ENCODE peak calls at places on chromosomes 2 and 18, in seven cellular contexts. One of them, this sample, is unnamed.

GRCh38 chr18:67199993-67200617 is 316.4 kb downstream of the DSEL start:
- DNase-seq in activated naive CD4-positive, alpha-beta T cell treated with anti-CD3 and anti-CD28 coated beads for 36 hours: no peak
- DNase-seq in occipital lobe: no peak
- DNase-seq in amniotic epithelial cell: peak
- DNase-seq in OCI-LY7: peak
- DNase-seq in activated T-helper 1 cell treated with anti-CD3 and anti-CD28 coated beads, Interleukin-2, amount 50 U/mL, for 16 hours: no peak
- DNase-seq in AG08396: peak
- DNase-seq in this sample: peak

GRCh38 chr18:2573408-2573807 is 2.1 kb downstream of the NDC80 start:
- DNase-seq in OCI-LY7: no peak
- DNase-seq in activated naive CD4-positive, alpha-beta T cell treated with anti-CD3 and anti-CD28 coated beads for 36 hours: no peak
- DNase-seq in AG08396: no peak
- DNase-seq in activated T-helper 1 cell treated with anti-CD3 and anti-CD28 coated beads, Interleukin-2, amount 50 U/mL, for 16 hours: no peak
- DNase-seq in occipital lobe: no peak
- DNase-seq in amniotic epithelial cell: peak
- DNase-seq in this sample: no peak

GRCh38 chr2:38581193-38582147 is 21.3 kb downstream of the HNRNPLL start:
- DNase-seq in OCI-LY7: peak
- DNase-seq in occipital lobe: no peak
- DNase-seq in activated naive CD4-positive, alpha-beta T cell treated with anti-CD3 and anti-CD28 coated beads for 36 hours: peak
- DNase-seq in amniotic epithelial cell: peak
- DNase-seq in AG08396: peak
- DNase-seq in activated T-helper 1 cell treated with anti-CD3 and anti-CD28 coated beads, Interleukin-2, amount 50 U/mL, for 16 hours: no peak
- DNase-seq in this sample: no peak

GRCh38 chr2:187519419-187520120 is 34.7 kb downstream of the TFPI start:
- DNase-seq in activated T-helper 1 cell treated with anti-CD3 and anti-CD28 coated beads, Interleukin-2, amount 50 U/mL, for 16 hours: no peak
- DNase-seq in amniotic epithelial cell: no peak
- DNase-seq in AG08396: no peak
- DNase-seq in activated naive CD4-positive, alpha-beta T cell treated with anti-CD3 and anti-CD28 coated beads for 36 hours: no peak
- DNase-seq in occipital lobe: no peak
- DNase-seq in OCI-LY7: no peak
- DNase-seq in this sample: no peak

GRCh38 chr2:8489751-8490150 is 192.1 kb upstream of the ID2 start:
- DNase-seq in AG08396: no peak
- DNase-seq in activated T-helper 1 cell treated with anti-CD3 and anti-CD28 coated beads, Interleukin-2, amount 50 U/mL, for 16 hours: no peak
- DNase-seq in activated naive CD4-positive, alpha-beta T cell treated with anti-CD3 and anti-CD28 coated beads for 36 hours: no peak
- DNase-seq in OCI-LY7: no peak
- DNase-seq in amniotic epithelial cell: no peak
- DNase-seq in occipital lobe: no peak
- DNase-seq in this sample: no peak

GRCh38 chr2:54348672-54349071 is 92.6 kb upstream of the TSPYL6 start:
- DNase-seq in activated naive CD4-positive, alpha-beta T cell treated with anti-CD3 and anti-CD28 coated beads for 36 hours: no peak
- DNase-seq in activated T-helper 1 cell treated with anti-CD3 and anti-CD28 coated beads, Interleukin-2, amount 50 U/mL, for 16 hours: no peak
- DNase-seq in OCI-LY7: no peak
- DNase-seq in occipital lobe: no peak
- DNase-seq in amniotic epithelial cell: peak
- DNase-seq in AG08396: no peak
- DNase-seq in this sample: no peak

GRCh38 chr18:42533010-42533409 is 578.0 kb downstream of the PIK3C3 start:
- DNase-seq in occipital lobe: no peak
- DNase-seq in AG08396: no peak
- DNase-seq in activated T-helper 1 cell treated with anti-CD3 and anti-CD28 coated beads, Interleukin-2, amount 50 U/mL, for 16 hours: no peak
- DNase-seq in amniotic epithelial cell: no peak
- DNase-seq in OCI-LY7: no peak
- DNase-seq in activated naive CD4-positive, alpha-beta T cell treated with anti-CD3 and anti-CD28 coated beads for 36 hours: no peak
- DNase-seq in this sample: no peak

GRCh38 chr2:64888591-64889309 is 100.4 kb upstream of the SLC1A4 start:
- DNase-seq in activated naive CD4-positive, alpha-beta T cell treated with anti-CD3 and anti-CD28 coated beads for 36 hours: no peak
- DNase-seq in amniotic epithelial cell: peak
- DNase-seq in occipital lobe: no peak
- DNase-seq in activated T-helper 1 cell treated with anti-CD3 and anti-CD28 coated beads, Interleukin-2, amount 50 U/mL, for 16 hours: no peak
- DNase-seq in OCI-LY7: no peak
- DNase-seq in AG08396: peak
- DNase-seq in this sample: peak

GRCh38 chr2:28539095-28539494 is 43.2 kb downstream of the PLB1 start:
- DNase-seq in OCI-LY7: peak
- DNase-seq in occipital lobe: peak
- DNase-seq in AG08396: no peak
- DNase-seq in activated T-helper 1 cell treated with anti-CD3 and anti-CD28 coated beads, Interleukin-2, amount 50 U/mL, for 16 hours: no peak
- DNase-seq in activated naive CD4-positive, alpha-beta T cell treated with anti-CD3 and anti-CD28 coated beads for 36 hours: no peak
- DNase-seq in amniotic epithelial cell: no peak
- DNase-seq in this sample: no peak

GRCh38 chr2:241771286-241772062 is 5.1 kb upstream of the GAL3ST2 start:
- DNase-seq in amniotic epithelial cell: peak
- DNase-seq in activated T-helper 1 cell treated with anti-CD3 and anti-CD28 coated beads, Interleukin-2, amount 50 U/mL, for 16 hours: no peak
- DNase-seq in AG08396: peak
- DNase-seq in activated naive CD4-positive, alpha-beta T cell treated with anti-CD3 and anti-CD28 coated beads for 36 hours: no peak
- DNase-seq in occipital lobe: no peak
- DNase-seq in OCI-LY7: no peak
- DNase-seq in this sample: no peak

GRCh38 chr2:228917195-228917594 is 353.9 kb downstream of the PID1 start:
- DNase-seq in amniotic epithelial cell: peak
- DNase-seq in OCI-LY7: no peak
- DNase-seq in activated naive CD4-positive, alpha-beta T cell treated with anti-CD3 and anti-CD28 coated beads for 36 hours: no peak
- DNase-seq in occipital lobe: no peak
- DNase-seq in AG08396: peak
- DNase-seq in activated T-helper 1 cell treated with anti-CD3 and anti-CD28 coated beads, Interleukin-2, amount 50 U/mL, for 16 hours: no peak
- DNase-seq in this sample: peak

GRCh38 chr2:137659616-137660015 is 304.7 kb upstream of the HNMT start:
- DNase-seq in AG08396: no peak
- DNase-seq in occipital lobe: peak
- DNase-seq in activated naive CD4-positive, alpha-beta T cell treated with anti-CD3 and anti-CD28 coated beads for 36 hours: no peak
- DNase-seq in amniotic epithelial cell: no peak
- DNase-seq in activated T-helper 1 cell treated with anti-CD3 and anti-CD28 coated beads, Interleukin-2, amount 50 U/mL, for 16 hours: no peak
- DNase-seq in OCI-LY7: no peak
- DNase-seq in this sample: peak

GRCh38 chr2:225670111-225670974 is 270.8 kb downstream of the NYAP2 start:
- DNase-seq in occipital lobe: no peak
- DNase-seq in OCI-LY7: peak
- DNase-seq in activated naive CD4-positive, alpha-beta T cell treated with anti-CD3 and anti-CD28 coated beads for 36 hours: no peak
- DNase-seq in amniotic epithelial cell: peak
- DNase-seq in activated T-helper 1 cell treated with anti-CD3 and anti-CD28 coated beads, Interleukin-2, amount 50 U/mL, for 16 hours: no peak
- DNase-seq in AG08396: peak
- DNase-seq in this sample: no peak

GRCh38 chr2:32008811-32009478 is 1.9 kb downstream of the MEMO1 start:
- DNase-seq in amniotic epithelial cell: peak
- DNase-seq in activated naive CD4-positive, alpha-beta T cell treated with anti-CD3 and anti-CD28 coated beads for 36 hours: peak
- DNase-seq in OCI-LY7: peak
- DNase-seq in occipital lobe: no peak
- DNase-seq in AG08396: peak
- DNase-seq in activated T-helper 1 cell treated with anti-CD3 and anti-CD28 coated beads, Interleukin-2, amount 50 U/mL, for 16 hours: no peak
- DNase-seq in this sample: peak

GRCh38 chr2:118177318-118177717 is 89.0 kb downstream of the INSIG2 start:
- DNase-seq in occipital lobe: no peak
- DNase-seq in OCI-LY7: no peak
- DNase-seq in activated T-helper 1 cell treated with anti-CD3 and anti-CD28 coated beads, Interleukin-2, amount 50 U/mL, for 16 hours: no peak
- DNase-seq in activated naive CD4-positive, alpha-beta T cell treated with anti-CD3 and anti-CD28 coated beads for 36 hours: peak
- DNase-seq in amniotic epithelial cell: no peak
- DNase-seq in AG08396: no peak
- DNase-seq in this sample: no peak

GRCh38 chr2:231012471-231012870 is 16.6 kb downstream of the SPATA3 start:
- DNase-seq in amniotic epithelial cell: no peak
- DNase-seq in OCI-LY7: no peak
- DNase-seq in activated naive CD4-positive, alpha-beta T cell treated with anti-CD3 and anti-CD28 coated beads for 36 hours: no peak
- DNase-seq in occipital lobe: no peak
- DNase-seq in AG08396: no peak
- DNase-seq in activated T-helper 1 cell treated with anti-CD3 and anti-CD28 coated beads, Interleukin-2, amount 50 U/mL, for 16 hours: no peak
- DNase-seq in this sample: no peak

GRCh38 chr2:166632616-166633015 is 138.6 kb upstream of the SCN7A start:
- DNase-seq in occipital lobe: no peak
- DNase-seq in amniotic epithelial cell: peak
- DNase-seq in activated naive CD4-positive, alpha-beta T cell treated with anti-CD3 and anti-CD28 coated beads for 36 hours: no peak
- DNase-seq in OCI-LY7: no peak
- DNase-seq in activated T-helper 1 cell treated with anti-CD3 and anti-CD28 coated beads, Interleukin-2, amount 50 U/mL, for 16 hours: no peak
- DNase-seq in AG08396: peak
- DNase-seq in this sample: peak

GRCh38 chr18:48605408-48605845 is 66.6 kb downstream of the CTIF start:
- DNase-seq in activated naive CD4-positive, alpha-beta T cell treated with anti-CD3 and anti-CD28 coated beads for 36 hours: no peak
- DNase-seq in AG08396: no peak
- DNase-seq in OCI-LY7: peak
- DNase-seq in occipital lobe: no peak
- DNase-seq in activated T-helper 1 cell treated with anti-CD3 and anti-CD28 coated beads, Interleukin-2, amount 50 U/mL, for 16 hours: no peak
- DNase-seq in amniotic epithelial cell: peak
- DNase-seq in this sample: no peak

GRCh38 chr2:160271166-160272086 is 71.4 kb upstream of the ITGB6 start:
- DNase-seq in OCI-LY7: no peak
- DNase-seq in activated naive CD4-positive, alpha-beta T cell treated with anti-CD3 and anti-CD28 coated beads for 36 hours: no peak
- DNase-seq in occipital lobe: no peak
- DNase-seq in AG08396: peak
- DNase-seq in amniotic epithelial cell: peak
- DNase-seq in activated T-helper 1 cell treated with anti-CD3 and anti-CD28 coated beads, Interleukin-2, amount 50 U/mL, for 16 hours: no peak
- DNase-seq in this sample: peak

GRCh38 chr2:31413025-31413424 is 1.5 kb downstream of the XDH start:
- DNase-seq in activated naive CD4-positive, alpha-beta T cell treated with anti-CD3 and anti-CD28 coated beads for 36 hours: no peak
- DNase-seq in OCI-LY7: no peak
- DNase-seq in amniotic epithelial cell: peak
- DNase-seq in AG08396: no peak
- DNase-seq in occipital lobe: no peak
- DNase-seq in activated T-helper 1 cell treated with anti-CD3 and anti-CD28 coated beads, Interleukin-2, amount 50 U/mL, for 16 hours: no peak
- DNase-seq in this sample: no peak

GRCh38 chr18:68826111-68826510 is 28.2 kb downstream of the CCDC102B start:
- DNase-seq in AG08396: peak
- DNase-seq in activated naive CD4-positive, alpha-beta T cell treated with anti-CD3 and anti-CD28 coated beads for 36 hours: no peak
- DNase-seq in OCI-LY7: no peak
- DNase-seq in amniotic epithelial cell: no peak
- DNase-seq in occipital lobe: no peak
- DNase-seq in activated T-helper 1 cell treated with anti-CD3 and anti-CD28 coated beads, Interleukin-2, amount 50 U/mL, for 16 hours: no peak
- DNase-seq in this sample: no peak

GRCh38 chr2:86675611-86676015 is 44.5 kb upstream of the RMND5A start:
- DNase-seq in occipital lobe: no peak
- DNase-seq in activated T-helper 1 cell treated with anti-CD3 and anti-CD28 coated beads, Interleukin-2, amount 50 U/mL, for 16 hours: no peak
- DNase-seq in activated naive CD4-positive, alpha-beta T cell treated with anti-CD3 and anti-CD28 coated beads for 36 hours: no peak
- DNase-seq in amniotic epithelial cell: no peak
- DNase-seq in AG08396: no peak
- DNase-seq in OCI-LY7: peak
- DNase-seq in this sample: no peak

GRCh38 chr2:236853558-236853957 is 232.1 kb upstream of the COPS8 start:
- DNase-seq in activated T-helper 1 cell treated with anti-CD3 and anti-CD28 coated beads, Interleukin-2, amount 50 U/mL, for 16 hours: no peak
- DNase-seq in AG08396: no peak
- DNase-seq in amniotic epithelial cell: no peak
- DNase-seq in occipital lobe: no peak
- DNase-seq in OCI-LY7: no peak
- DNase-seq in activated naive CD4-positive, alpha-beta T cell treated with anti-CD3 and anti-CD28 coated beads for 36 hours: no peak
- DNase-seq in this sample: no peak

GRCh38 chr2:240595381-240596079 is 9.0 kb downstream of the CAPN10 start:
- DNase-seq in AG08396: peak
- DNase-seq in activated naive CD4-positive, alpha-beta T cell treated with anti-CD3 and anti-CD28 coated beads for 36 hours: peak
- DNase-seq in amniotic epithelial cell: no peak
- DNase-seq in OCI-LY7: peak
- DNase-seq in occipital lobe: no peak
- DNase-seq in activated T-helper 1 cell treated with anti-CD3 and anti-CD28 coated beads, Interleukin-2, amount 50 U/mL, for 16 hours: no peak
- DNase-seq in this sample: peak

GRCh38 chr2:207530160-207531023 is 630 bp downstream of the CREB1 start:
- DNase-seq in activated naive CD4-positive, alpha-beta T cell treated with anti-CD3 and anti-CD28 coated beads for 36 hours: peak
- DNase-seq in AG08396: no peak
- DNase-seq in occipital lobe: peak
- DNase-seq in OCI-LY7: peak
- DNase-seq in activated T-helper 1 cell treated with anti-CD3 and anti-CD28 coated beads, Interleukin-2, amount 50 U/mL, for 16 hours: peak
- DNase-seq in amniotic epithelial cell: peak
- DNase-seq in this sample: peak

GRCh38 chr2:202643012-202643858 is 8.5 kb downstream of the FAM117B start:
- DNase-seq in amniotic epithelial cell: peak
- DNase-seq in OCI-LY7: peak
- DNase-seq in AG08396: no peak
- DNase-seq in occipital lobe: no peak
- DNase-seq in activated naive CD4-positive, alpha-beta T cell treated with anti-CD3 and anti-CD28 coated beads for 36 hours: no peak
- DNase-seq in activated T-helper 1 cell treated with anti-CD3 and anti-CD28 coated beads, Interleukin-2, amount 50 U/mL, for 16 hours: no peak
- DNase-seq in this sample: no peak

GRCh38 chr2:179768765-179769164 is 92.6 kb downstream of the ZNF385B start:
- DNase-seq in occipital lobe: peak
- DNase-seq in OCI-LY7: no peak
- DNase-seq in amniotic epithelial cell: peak
- DNase-seq in activated naive CD4-positive, alpha-beta T cell treated with anti-CD3 and anti-CD28 coated beads for 36 hours: no peak
- DNase-seq in AG08396: no peak
- DNase-seq in activated T-helper 1 cell treated with anti-CD3 and anti-CD28 coated beads, Interleukin-2, amount 50 U/mL, for 16 hours: no peak
- DNase-seq in this sample: no peak

GRCh38 chr18:68267583-68267982 is 447.3 kb downstream of the TMX3 start:
- DNase-seq in activated naive CD4-positive, alpha-beta T cell treated with anti-CD3 and anti-CD28 coated beads for 36 hours: no peak
- DNase-seq in amniotic epithelial cell: peak
- DNase-seq in occipital lobe: no peak
- DNase-seq in activated T-helper 1 cell treated with anti-CD3 and anti-CD28 coated beads, Interleukin-2, amount 50 U/mL, for 16 hours: no peak
- DNase-seq in OCI-LY7: no peak
- DNase-seq in AG08396: peak
- DNase-seq in this sample: peak

GRCh38 chr2:144132357-144132756 is 387.6 kb downstream of the ZEB2 start:
- DNase-seq in OCI-LY7: no peak
- DNase-seq in activated naive CD4-positive, alpha-beta T cell treated with anti-CD3 and anti-CD28 coated beads for 36 hours: no peak
- DNase-seq in activated T-helper 1 cell treated with anti-CD3 and anti-CD28 coated beads, Interleukin-2, amount 50 U/mL, for 16 hours: no peak
- DNase-seq in amniotic epithelial cell: no peak
- DNase-seq in AG08396: peak
- DNase-seq in occipital lobe: no peak
- DNase-seq in this sample: no peak

GRCh38 chr2:231821908-231822307 is 35.7 kb downstream of the COPS7B start:
- DNase-seq in occipital lobe: no peak
- DNase-seq in amniotic epithelial cell: no peak
- DNase-seq in activated T-helper 1 cell treated with anti-CD3 and anti-CD28 coated beads, Interleukin-2, amount 50 U/mL, for 16 hours: no peak
- DNase-seq in AG08396: no peak
- DNase-seq in activated naive CD4-positive, alpha-beta T cell treated with anti-CD3 and anti-CD28 coated beads for 36 hours: no peak
- DNase-seq in OCI-LY7: no peak
- DNase-seq in this sample: no peak

GRCh38 chr2:120933693-120934092 is 198.0 kb downstream of the GLI2 start:
- DNase-seq in OCI-LY7: no peak
- DNase-seq in AG08396: no peak
- DNase-seq in amniotic epithelial cell: no peak
- DNase-seq in activated T-helper 1 cell treated with anti-CD3 and anti-CD28 coated beads, Interleukin-2, amount 50 U/mL, for 16 hours: no peak
- DNase-seq in activated naive CD4-positive, alpha-beta T cell treated with anti-CD3 and anti-CD28 coated beads for 36 hours: no peak
- DNase-seq in occipital lobe: no peak
- DNase-seq in this sample: no peak

GRCh38 chr2:155701721-155702120 is 630.8 kb downstream of the NR4A2 start:
- DNase-seq in occipital lobe: no peak
- DNase-seq in AG08396: no peak
- DNase-seq in amniotic epithelial cell: no peak
- DNase-seq in activated naive CD4-positive, alpha-beta T cell treated with anti-CD3 and anti-CD28 coated beads for 36 hours: no peak
- DNase-seq in activated T-helper 1 cell treated with anti-CD3 and anti-CD28 coated beads, Interleukin-2, amount 50 U/mL, for 16 hours: no peak
- DNase-seq in OCI-LY7: no peak
- DNase-seq in this sample: no peak

GRCh38 chr18:8988262-8988871 is 114.1 kb upstream of the NDUFV2 start:
- DNase-seq in activated naive CD4-positive, alpha-beta T cell treated with anti-CD3 and anti-CD28 coated beads for 36 hours: peak
- DNase-seq in activated T-helper 1 cell treated with anti-CD3 and anti-CD28 coated beads, Interleukin-2, amount 50 U/mL, for 16 hours: peak
- DNase-seq in OCI-LY7: peak
- DNase-seq in occipital lobe: peak
- DNase-seq in amniotic epithelial cell: peak
- DNase-seq in AG08396: peak
- DNase-seq in this sample: peak

This sample was measured in hepatic stellate cell.